ENCODE peak calls at places on chromosomes 2 and 18, in eight cellular contexts. One of them, this sample, is unnamed.

GRCh38 chr18:79309572-79310278 is 86.0 kb upstream of the NFATC1 start:
- DNase-seq in tibial artery: no peak
- DNase-seq in EH: no peak
- DNase-seq in IMR-90: no peak
- DNase-seq in HuH-7.5: no peak
- DNase-seq in iPS-NIHi11: no peak
- DNase-seq in midbrain: no peak
- DNase-seq in iris pigment epithelial cell: no peak
- DNase-seq in this sample: no peak

GRCh38 chr2:101718993-101719571 is 21.6 kb downstream of the MAP4K4 start:
- DNase-seq in iPS-NIHi11: no peak
- DNase-seq in EH: peak
- DNase-seq in midbrain: no peak
- DNase-seq in HuH-7.5: no peak
- DNase-seq in IMR-90: peak
- DNase-seq in iris pigment epithelial cell: no peak
- DNase-seq in tibial artery: no peak
- DNase-seq in this sample: no peak

GRCh38 chr2:189662674-189663226 is 1.5 kb downstream of the ASNSD1 start:
- DNase-seq in iPS-NIHi11: no peak
- DNase-seq in HuH-7.5: no peak
- DNase-seq in iris pigment epithelial cell: no peak
- DNase-seq in tibial artery: no peak
- DNase-seq in EH: no peak
- DNase-seq in midbrain: no peak
- DNase-seq in IMR-90: no peak
- DNase-seq in this sample: no peak

GRCh38 chr2:174771631-174772491 is 7.6 kb upstream of the CHRNA1 start:
- DNase-seq in midbrain: peak
- DNase-seq in EH: peak
- DNase-seq in IMR-90: peak
- DNase-seq in tibial artery: peak
- DNase-seq in iPS-NIHi11: peak
- DNase-seq in iris pigment epithelial cell: peak
- DNase-seq in HuH-7.5: peak
- DNase-seq in this sample: peak

GRCh38 chr2:218290316-218291261 is 1.7 kb downstream of the TMBIM1 start:
- DNase-seq in IMR-90: no peak
- DNase-seq in iris pigment epithelial cell: no peak
- DNase-seq in HuH-7.5: no peak
- DNase-seq in tibial artery: no peak
- DNase-seq in iPS-NIHi11: no peak
- DNase-seq in midbrain: no peak
- DNase-seq in EH: no peak
- DNase-seq in this sample: no peak

GRCh38 chr2:235098736-235099494 is 147.1 kb downstream of the SH3BP4 start:
- DNase-seq in EH: peak
- DNase-seq in iPS-NIHi11: no peak
- DNase-seq in IMR-90: peak
- DNase-seq in midbrain: no peak
- DNase-seq in iris pigment epithelial cell: peak
- DNase-seq in HuH-7.5: no peak
- DNase-seq in tibial artery: no peak
- DNase-seq in this sample: peak

GRCh38 chr2:218870984-218871344 is 9.7 kb upstream of the WNT10A start:
- DNase-seq in iPS-NIHi11: no peak
- DNase-seq in EH: no peak
- DNase-seq in HuH-7.5: no peak
- DNase-seq in midbrain: no peak
- DNase-seq in IMR-90: no peak
- DNase-seq in iris pigment epithelial cell: no peak
- DNase-seq in tibial artery: no peak
- DNase-seq in this sample: no peak

GRCh38 chr18:42745931-42746330 is 369.6 kb downstream of the RIT2 start:
- DNase-seq in iPS-NIHi11: no peak
- DNase-seq in iris pigment epithelial cell: no peak
- DNase-seq in tibial artery: no peak
- DNase-seq in IMR-90: no peak
- DNase-seq in EH: no peak
- DNase-seq in midbrain: no peak
- DNase-seq in HuH-7.5: no peak
- DNase-seq in this sample: no peak

GRCh38 chr2:177028296-177028695 is 184.3 kb upstream of the HNRNPA3 start:
- DNase-seq in iris pigment epithelial cell: no peak
- DNase-seq in IMR-90: no peak
- DNase-seq in iPS-NIHi11: no peak
- DNase-seq in EH: no peak
- DNase-seq in tibial artery: no peak
- DNase-seq in midbrain: no peak
- DNase-seq in HuH-7.5: no peak
- DNase-seq in this sample: no peak

GRCh38 chr2:27715318-27716165 is 51.9 kb downstream of the SLC4A1AP start:
- DNase-seq in tibial artery: peak
- DNase-seq in midbrain: no peak
- DNase-seq in HuH-7.5: no peak
- DNase-seq in IMR-90: peak
- DNase-seq in iPS-NIHi11: peak
- DNase-seq in iris pigment epithelial cell: no peak
- DNase-seq in EH: peak
- DNase-seq in this sample: peak

GRCh38 chr2:178392215-178392614 is 58.8 kb downstream of the PRKRA start:
- DNase-seq in HuH-7.5: no peak
- DNase-seq in tibial artery: no peak
- DNase-seq in IMR-90: peak
- DNase-seq in EH: peak
- DNase-seq in iPS-NIHi11: no peak
- DNase-seq in midbrain: no peak
- DNase-seq in iris pigment epithelial cell: peak
- DNase-seq in this sample: peak

GRCh38 chr2:239873656-239874635 is 151.2 kb downstream of the NDUFA10 start:
- DNase-seq in tibial artery: no peak
- DNase-seq in iris pigment epithelial cell: no peak
- DNase-seq in IMR-90: no peak
- DNase-seq in iPS-NIHi11: no peak
- DNase-seq in midbrain: no peak
- DNase-seq in EH: no peak
- DNase-seq in HuH-7.5: no peak
- DNase-seq in this sample: no peak

GRCh38 chr2:225017098-225017685 is 25.1 kb downstream of the DOCK10 start:
- DNase-seq in HuH-7.5: no peak
- DNase-seq in IMR-90: no peak
- DNase-seq in iris pigment epithelial cell: no peak
- DNase-seq in EH: no peak
- DNase-seq in tibial artery: no peak
- DNase-seq in midbrain: no peak
- DNase-seq in iPS-NIHi11: no peak
- DNase-seq in this sample: no peak

GRCh38 chr2:133794114-133794513 is 225.9 kb upstream of the NCKAP5 start:
- DNase-seq in HuH-7.5: no peak
- DNase-seq in tibial artery: no peak
- DNase-seq in midbrain: no peak
- DNase-seq in IMR-90: no peak
- DNase-seq in iPS-NIHi11: no peak
- DNase-seq in iris pigment epithelial cell: no peak
- DNase-seq in EH: no peak
- DNase-seq in this sample: no peak

GRCh38 chr2:9256570-9257043 is 50.0 kb downstream of the ASAP2 start:
- DNase-seq in midbrain: peak
- DNase-seq in tibial artery: no peak
- DNase-seq in iris pigment epithelial cell: no peak
- DNase-seq in iPS-NIHi11: no peak
- DNase-seq in EH: peak
- DNase-seq in HuH-7.5: no peak
- DNase-seq in IMR-90: no peak
- DNase-seq in this sample: peak

GRCh38 chr18:55587341-55588000 is 521 bp downstream of the TCF4 start:
- DNase-seq in HuH-7.5: peak
- DNase-seq in iPS-NIHi11: peak
- DNase-seq in tibial artery: no peak
- DNase-seq in IMR-90: peak
- DNase-seq in midbrain: peak
- DNase-seq in EH: peak
- DNase-seq in iris pigment epithelial cell: peak
- DNase-seq in this sample: peak

GRCh38 chr2:24048662-24049484 is 668 bp upstream of the FKBP1B start:
- DNase-seq in IMR-90: no peak
- DNase-seq in iris pigment epithelial cell: no peak
- DNase-seq in tibial artery: no peak
- DNase-seq in iPS-NIHi11: no peak
- DNase-seq in EH: peak
- DNase-seq in midbrain: no peak
- DNase-seq in HuH-7.5: no peak
- DNase-seq in this sample: no peak

GRCh38 chr2:98408155-98408554 is 36.5 kb upstream of the INPP4A start:
- DNase-seq in midbrain: no peak
- DNase-seq in iris pigment epithelial cell: no peak
- DNase-seq in EH: no peak
- DNase-seq in tibial artery: no peak
- DNase-seq in iPS-NIHi11: no peak
- DNase-seq in IMR-90: no peak
- DNase-seq in HuH-7.5: no peak
- DNase-seq in this sample: no peak

GRCh38 chr2:150643106-150643730 is 155.8 kb upstream of the RND3 start:
- DNase-seq in midbrain: no peak
- DNase-seq in HuH-7.5: no peak
- DNase-seq in iPS-NIHi11: no peak
- DNase-seq in iris pigment epithelial cell: peak
- DNase-seq in tibial artery: no peak
- DNase-seq in EH: no peak
- DNase-seq in IMR-90: peak
- DNase-seq in this sample: no peak

GRCh38 chr2:223725494-223725893 is 111.9 kb downstream of the AP1S3 start:
- DNase-seq in IMR-90: peak
- DNase-seq in HuH-7.5: peak
- DNase-seq in midbrain: peak
- DNase-seq in iPS-NIHi11: peak
- DNase-seq in iris pigment epithelial cell: peak
- DNase-seq in tibial artery: peak
- DNase-seq in EH: peak
- DNase-seq in this sample: peak

GRCh38 chr2:25330273-25330672 is 11.5 kb downstream of the DNMT3A start:
- DNase-seq in iris pigment epithelial cell: no peak
- DNase-seq in midbrain: no peak
- DNase-seq in EH: no peak
- DNase-seq in HuH-7.5: no peak
- DNase-seq in IMR-90: no peak
- DNase-seq in iPS-NIHi11: no peak
- DNase-seq in tibial artery: no peak
- DNase-seq in this sample: no peak

GRCh38 chr2:86039963-86040655 is 65.6 kb downstream of the POLR1A start:
- DNase-seq in HuH-7.5: no peak
- DNase-seq in midbrain: no peak
- DNase-seq in iris pigment epithelial cell: no peak
- DNase-seq in tibial artery: no peak
- DNase-seq in IMR-90: no peak
- DNase-seq in EH: no peak
- DNase-seq in iPS-NIHi11: no peak
- DNase-seq in this sample: no peak

GRCh38 chr2:10658914-10659257 is 30.9 kb downstream of the NOL10 start:
- DNase-seq in midbrain: no peak
- DNase-seq in EH: no peak
- DNase-seq in tibial artery: no peak
- DNase-seq in HuH-7.5: no peak
- DNase-seq in iPS-NIHi11: no peak
- DNase-seq in IMR-90: peak
- DNase-seq in iris pigment epithelial cell: no peak
- DNase-seq in this sample: no peak

GRCh38 chr2:151795646-151796240 is 32.5 kb downstream of the ARL5A start:
- DNase-seq in IMR-90: peak
- DNase-seq in iPS-NIHi11: no peak
- DNase-seq in tibial artery: no peak
- DNase-seq in EH: peak
- DNase-seq in midbrain: no peak
- DNase-seq in HuH-7.5: no peak
- DNase-seq in iris pigment epithelial cell: peak
- DNase-seq in this sample: peak

GRCh38 chr2:66239655-66240054 is 195.3 kb upstream of the MEIS1 start:
- DNase-seq in iPS-NIHi11: no peak
- DNase-seq in tibial artery: peak
- DNase-seq in iris pigment epithelial cell: no peak
- DNase-seq in EH: no peak
- DNase-seq in midbrain: peak
- DNase-seq in IMR-90: no peak
- DNase-seq in HuH-7.5: no peak
- DNase-seq in this sample: no peak

GRCh38 chr18:13684546-13684945 is 41.8 kb downstream of the FAM210A start:
- DNase-seq in IMR-90: no peak
- DNase-seq in iPS-NIHi11: no peak
- DNase-seq in EH: no peak
- DNase-seq in iris pigment epithelial cell: no peak
- DNase-seq in tibial artery: no peak
- DNase-seq in midbrain: no peak
- DNase-seq in HuH-7.5: no peak
- DNase-seq in this sample: no peak

GRCh38 chr2:205654878-205655601 is 27.3 kb upstream of the NRP2 start:
- DNase-seq in IMR-90: peak
- DNase-seq in iPS-NIHi11: no peak
- DNase-seq in EH: peak
- DNase-seq in iris pigment epithelial cell: peak
- DNase-seq in HuH-7.5: no peak
- DNase-seq in tibial artery: no peak
- DNase-seq in midbrain: no peak
- DNase-seq in this sample: peak

GRCh38 chr2:239832101-239832994 is 192.8 kb downstream of the NDUFA10 start:
- DNase-seq in tibial artery: no peak
- DNase-seq in iPS-NIHi11: no peak
- DNase-seq in iris pigment epithelial cell: no peak
- DNase-seq in EH: no peak
- DNase-seq in HuH-7.5: no peak
- DNase-seq in midbrain: no peak
- DNase-seq in IMR-90: no peak
- DNase-seq in this sample: no peak

GRCh38 chr2:118806797-118807667 is 40.4 kb downstream of the EN1 start:
- DNase-seq in midbrain: no peak
- DNase-seq in iPS-NIHi11: no peak
- DNase-seq in IMR-90: no peak
- DNase-seq in EH: no peak
- DNase-seq in HuH-7.5: no peak
- DNase-seq in tibial artery: no peak
- DNase-seq in iris pigment epithelial cell: no peak
- DNase-seq in this sample: no peak

GRCh38 chr2:201357216-201357615 is at the start of gene FLACC1:
- DNase-seq in iPS-NIHi11: peak
- DNase-seq in HuH-7.5: no peak
- DNase-seq in tibial artery: no peak
- DNase-seq in IMR-90: peak
- DNase-seq in iris pigment epithelial cell: peak
- DNase-seq in midbrain: peak
- DNase-seq in EH: peak
- DNase-seq in this sample: peak

GRCh38 chr18:68409585-68409984 is 305.3 kb downstream of the TMX3 start:
- DNase-seq in midbrain: no peak
- DNase-seq in HuH-7.5: no peak
- DNase-seq in iris pigment epithelial cell: no peak
- DNase-seq in iPS-NIHi11: no peak
- DNase-seq in EH: no peak
- DNase-seq in IMR-90: no peak
- DNase-seq in tibial artery: no peak
- DNase-seq in this sample: no peak

GRCh38 chr18:250685-251084 is 17.2 kb downstream of the THOC1 start:
- DNase-seq in iris pigment epithelial cell: peak
- DNase-seq in HuH-7.5: no peak
- DNase-seq in IMR-90: peak
- DNase-seq in tibial artery: no peak
- DNase-seq in EH: peak
- DNase-seq in iPS-NIHi11: no peak
- DNase-seq in midbrain: no peak
- DNase-seq in this sample: peak

GRCh38 chr2:94874277-94874997 is 3.2 kb downstream of the TEKT4 start:
- DNase-seq in IMR-90: peak
- DNase-seq in iris pigment epithelial cell: peak
- DNase-seq in iPS-NIHi11: peak
- DNase-seq in midbrain: peak
- DNase-seq in tibial artery: no peak
- DNase-seq in EH: peak
- DNase-seq in HuH-7.5: peak
- DNase-seq in this sample: peak

GRCh38 chr2:10054976-10055375 is 11.6 kb downstream of the KLF11 start:
- DNase-seq in EH: no peak
- DNase-seq in iris pigment epithelial cell: no peak
- DNase-seq in iPS-NIHi11: no peak
- DNase-seq in HuH-7.5: no peak
- DNase-seq in tibial artery: no peak
- DNase-seq in IMR-90: no peak
- DNase-seq in midbrain: no peak
- DNase-seq in this sample: no peak

This sample was measured in adipocyte.